ENCODE peak calls at places on chromosomes 1 and 21, in five cellular contexts. F is activated T-cell treated with anti-CD3 and anti-CD28 coated beads for 1 hour, G is left ventricle myocardium superior, I is GM12891, Z is NAMALWA. W is an unnamed sample.

GRCh38 chr1:46556822-46557221 is 5.4 kb upstream of the KNCN start:
- DNase-seq in F (no peak), G (no peak), I (no peak), Z (no peak), W (no peak)

GRCh38 chr1:10796029-10796944 is at the start of gene CASZ1:
- DNase-seq in F (no peak), G (peak), I (no peak), Z (no peak), W (peak)

GRCh38 chr1:79859212-79859948 is 852.9 kb upstream of the ADGRL4 start:
- DNase-seq in F (no peak), G (no peak), I (no peak), Z (no peak), W (no peak)

GRCh38 chr1:178572604-178573003 is 59.7 kb downstream of the TEX35 start:
- DNase-seq in F (no peak), G (no peak), I (no peak), Z (peak), W (no peak)

GRCh38 chr1:23643668-23644554 is 47.7 kb upstream of the RPL11 start:
- DNase-seq in F (no peak), G (no peak), I (no peak), Z (no peak), W (no peak)

GRCh38 chr1:115275216-115275615 is 62.8 kb downstream of the NGF start:
- DNase-seq in F (no peak), G (no peak), I (no peak), Z (peak), W (no peak)

GRCh38 chr1:56025942-56026341 is 553.4 kb downstream of the PLPP3 start:
- DNase-seq in F (no peak), G (no peak), I (no peak), Z (no peak), W (no peak)

GRCh38 chr1:4702464-4702863 is 48.1 kb downstream of the AJAP1 start:
- DNase-seq in F (no peak), G (peak), I (no peak), Z (no peak), W (no peak)

GRCh38 chr1:94247146-94248094 is 10.0 kb upstream of the ARHGAP29 start:
- DNase-seq in F (no peak), G (peak), I (peak), Z (no peak), W (peak)

GRCh38 chr1:61184035-61184713 is 101.8 kb downstream of the NFIA start:
- DNase-seq in F (no peak), G (peak), I (no peak), Z (peak), W (peak)

GRCh38 chr1:160997323-160998038 is 23.5 kb downstream of the F11R start:
- DNase-seq in F (peak), G (peak), I (peak), Z (peak), W (peak)

GRCh38 chr21:32592929-32593502 is 7.7 kb upstream of the TCP10L start:
- DNase-seq in F (no peak), G (no peak), I (no peak), Z (no peak), W (no peak)

GRCh38 chr1:38370716-38371504 is 324.3 kb upstream of the POU3F1 start:
- DNase-seq in F (no peak), G (no peak), I (no peak), Z (no peak), W (no peak)

GRCh38 chr1:150575518-150576366 is 3.7 kb downstream of the MCL1 start:
- DNase-seq in F (no peak), G (no peak), I (no peak), Z (peak), W (no peak)

GRCh38 chr1:41639332-41639936 is 155.0 kb upstream of the EDN2 start:
- DNase-seq in F (no peak), G (no peak), I (no peak), Z (no peak), W (no peak)

GRCh38 chr1:188888387-188888786 is 1589.3 kb downstream of the BRINP3 start:
- DNase-seq in F (no peak), G (no peak), I (no peak), Z (no peak), W (no peak)

GRCh38 chr1:111192643-111193519 is 7.6 kb downstream of the DENND2D start:
- DNase-seq in F (no peak), G (no peak), I (no peak), Z (no peak), W (no peak)